ENCODE peak calls at places on chromosomes 6 and 20, in four cellular contexts. One of them, this sample, is unnamed.

GRCh38 chr6:36848658-36849441 is 9.6 kb upstream of the CPNE5 start:
- DNase-seq in H9: peak; percentile 84
- DNase-seq in body of pancreas: peak; percentile 83
- DNase-seq in hepatocyte: peak; percentile 83
- DNase-seq in this sample: peak; percentile 35

GRCh38 chr20:22925613-22925983 is 109.5 kb upstream of the SSTR4 start:
- DNase-seq in hepatocyte: no peak
- DNase-seq in H9: no peak
- DNase-seq in body of pancreas: no peak
- DNase-seq in this sample: no peak

GRCh38 chr6:6912841-6913240 is 194.9 kb upstream of the RREB1 start:
- DNase-seq in body of pancreas: no peak
- DNase-seq in H9: no peak
- DNase-seq in hepatocyte: no peak
- DNase-seq in this sample: no peak

GRCh38 chr6:31836676-31837611 is 9.4 kb downstream of the HSPA1B start:
- DNase-seq in H9: no peak
- DNase-seq in body of pancreas: no peak
- DNase-seq in hepatocyte: peak; percentile 49
- DNase-seq in this sample: no peak

GRCh38 chr6:144652292-144652891 is 367.3 kb downstream of the UTRN start:
- DNase-seq in body of pancreas: no peak
- DNase-seq in hepatocyte: no peak
- DNase-seq in H9: no peak
- DNase-seq in this sample: no peak

GRCh38 chr20:26163890-26164289 is 467.2 kb upstream of the ZNF337 start:
- DNase-seq in H9: no peak
- DNase-seq in hepatocyte: peak; percentile 10
- DNase-seq in body of pancreas: no peak
- DNase-seq in this sample: no peak

GRCh38 chr6:15960740-15961629 is 167.9 kb upstream of the MYLIP start:
- DNase-seq in body of pancreas: no peak
- DNase-seq in hepatocyte: no peak
- DNase-seq in H9: peak; percentile 75
- DNase-seq in this sample: no peak

GRCh38 chr6:104784884-104785283 is 74.8 kb downstream of the HACE1 start:
- DNase-seq in H9: no peak
- DNase-seq in hepatocyte: no peak
- DNase-seq in body of pancreas: no peak
- DNase-seq in this sample: no peak

GRCh38 chr20:33964431-33964830 is 29.3 kb upstream of the RALY start:
- DNase-seq in body of pancreas: no peak
- DNase-seq in hepatocyte: no peak
- DNase-seq in H9: no peak
- DNase-seq in this sample: no peak

GRCh38 chr6:157596461-157596860 is 215.5 kb downstream of the ZDHHC14 start:
- DNase-seq in body of pancreas: no peak
- DNase-seq in H9: no peak
- DNase-seq in hepatocyte: no peak
- DNase-seq in this sample: no peak

GRCh38 chr20:57869291-57869950 is 159.6 kb upstream of the PMEPA1 start:
- DNase-seq in body of pancreas: no peak
- DNase-seq in hepatocyte: no peak
- DNase-seq in H9: no peak
- DNase-seq in this sample: no peak

GRCh38 chr6:139742671-139743070 is 368.2 kb upstream of the CITED2 start:
- DNase-seq in hepatocyte: no peak
- DNase-seq in body of pancreas: no peak
- DNase-seq in H9: no peak
- DNase-seq in this sample: no peak

GRCh38 chr6:27297857-27298730 is 14.0 kb downstream of the POM121L2 start:
- DNase-seq in body of pancreas: no peak
- DNase-seq in H9: peak; percentile 76
- DNase-seq in hepatocyte: peak; percentile 27
- DNase-seq in this sample: no peak

GRCh38 chr6:139029470-139030210 is 1.1 kb downstream of the ABRACL start:
- DNase-seq in body of pancreas: peak; percentile 74
- DNase-seq in H9: peak; percentile 45
- DNase-seq in hepatocyte: peak; percentile 70
- DNase-seq in this sample: peak; percentile 60

GRCh38 chr20:24668384-24668702 is 198.9 kb downstream of the SYNDIG1 start:
- DNase-seq in body of pancreas: no peak
- DNase-seq in hepatocyte: no peak
- DNase-seq in H9: no peak
- DNase-seq in this sample: no peak

GRCh38 chr6:134730013-134730412 is 219.9 kb downstream of the ALDH8A1 start:
- DNase-seq in hepatocyte: no peak
- DNase-seq in body of pancreas: no peak
- DNase-seq in H9: peak; percentile 71
- DNase-seq in this sample: no peak

GRCh38 chr6:88562737-88563625 is 396.8 kb upstream of the CNR1 start:
- DNase-seq in hepatocyte: no peak
- DNase-seq in H9: no peak
- DNase-seq in body of pancreas: no peak
- DNase-seq in this sample: no peak

GRCh38 chr20:25297141-25297905 is 49.4 kb downstream of the PYGB start:
- DNase-seq in hepatocyte: no peak
- DNase-seq in H9: no peak
- DNase-seq in body of pancreas: no peak
- DNase-seq in this sample: no peak

GRCh38 chr6:142803027-142803426 is 141.9 kb downstream of the HIVEP2 start:
- DNase-seq in hepatocyte: no peak
- DNase-seq in body of pancreas: no peak
- DNase-seq in H9: no peak
- DNase-seq in this sample: no peak

GRCh38 chr20:53941680-53942079 is 128.7 kb downstream of the BCAS1 start:
- DNase-seq in hepatocyte: no peak
- DNase-seq in H9: no peak
- DNase-seq in body of pancreas: no peak
- DNase-seq in this sample: no peak

GRCh38 chr6:161367472-161367871 is 93.6 kb upstream of the AGPAT4 start:
- DNase-seq in hepatocyte: peak; percentile 60
- DNase-seq in H9: no peak
- DNase-seq in body of pancreas: no peak
- DNase-seq in this sample: no peak

DNA sequence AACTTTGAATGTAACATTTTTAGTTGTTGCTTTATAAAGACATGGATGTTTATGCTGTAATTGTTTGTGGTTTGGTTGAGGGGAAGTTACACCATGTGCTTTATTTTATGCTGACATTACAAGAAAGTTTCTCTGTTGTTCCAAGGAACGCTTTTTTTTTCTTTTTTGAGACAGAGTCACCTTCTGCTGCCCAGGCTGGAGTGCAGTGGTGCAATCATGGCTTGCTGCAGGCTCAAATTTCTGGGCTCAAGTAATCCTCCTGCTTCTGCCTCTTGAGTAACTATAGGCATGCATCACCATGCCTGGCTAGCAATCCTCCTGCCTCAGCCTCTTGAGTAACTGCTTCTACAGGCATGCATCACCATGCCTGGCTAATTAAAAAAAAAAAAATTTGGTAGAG is 21.0 kb upstream of the IFNGR1 start:
- DNase-seq in body of pancreas: peak; percentile 78
- DNase-seq in hepatocyte: peak; percentile 53
- DNase-seq in H9: no peak
- DNase-seq in this sample: no peak
- H3K4me1 ChIP-seq in body of pancreas: peaks cover 5% of the 10 kb centered on the region
- H3K4me1 ChIP-seq in hepatocyte: peaks cover 37% of the 10 kb centered on the region
- H3K4me1 ChIP-seq in H9: no peaks in the 10 kb centered on the region
- H3K4me1 ChIP-seq in this sample: no peaks in the 10 kb centered on the region

GRCh38 chr6:10746915-10747250 is 722 bp upstream of the TMEM14B start:
- DNase-seq in body of pancreas: no peak
- DNase-seq in H9: no peak
- DNase-seq in hepatocyte: no peak
- DNase-seq in this sample: no peak

GRCh38 chr6:10749734-10750133 is 2.1 kb downstream of the TMEM14B start:
- DNase-seq in hepatocyte: peak; percentile 17
- DNase-seq in H9: no peak
- DNase-seq in body of pancreas: no peak
- DNase-seq in this sample: no peak

GRCh38 chr6:10743514-10743913 is 4.1 kb upstream of the TMEM14B start:
- DNase-seq in hepatocyte: no peak
- DNase-seq in H9: no peak
- DNase-seq in body of pancreas: no peak
- DNase-seq in this sample: no peak

GRCh38 chr6:10745116-10745515 is 2.5 kb upstream of the TMEM14B start:
- DNase-seq in hepatocyte: no peak
- DNase-seq in H9: no peak
- DNase-seq in body of pancreas: no peak
- DNase-seq in this sample: no peak

GRCh38 chr6:10747251-10747972 is at the start of gene TMEM14B:
- DNase-seq in hepatocyte: peak; percentile 100
- DNase-seq in body of pancreas: peak; percentile 100
- DNase-seq in H9: peak; percentile 99
- DNase-seq in this sample: peak; percentile 100
- TF ChIP-seq CTCF in hepatocyte: no peak
- TF ChIP-seq CTCF in body of pancreas: no peak
- TF ChIP-seq CTCF in H9: no peak
- TF ChIP-seq CTCF in this sample: no peak

DNA sequence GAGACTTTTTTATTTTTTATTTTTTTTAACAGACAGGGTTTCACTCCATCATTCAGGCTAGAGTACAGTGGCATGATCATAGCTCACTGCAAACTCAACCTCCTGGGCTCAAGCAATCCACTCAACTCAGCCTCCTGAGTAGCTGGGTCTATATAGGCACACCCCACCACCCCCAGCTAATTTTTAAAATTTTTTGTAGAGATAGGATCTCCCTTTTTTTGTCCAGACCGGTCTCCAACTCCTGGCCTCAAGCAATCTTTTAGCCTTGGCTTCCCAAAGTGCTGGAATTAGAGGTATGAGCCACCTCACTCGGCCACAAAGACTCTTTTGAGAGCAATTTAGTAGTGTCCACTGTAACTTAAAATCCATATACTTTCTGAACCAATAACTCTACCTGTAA is 103.3 kb upstream of the DST start:
- DNase-seq in H9: no peak
- DNase-seq in hepatocyte: no peak
- DNase-seq in body of pancreas: no peak
- DNase-seq in this sample: no peak
- H3K4me1 ChIP-seq in H9: peaks cover 13% of the 10 kb centered on the region
- H3K4me1 ChIP-seq in hepatocyte: peaks cover 32% of the 10 kb centered on the region
- H3K4me1 ChIP-seq in body of pancreas: no peaks in the 10 kb centered on the region
- H3K4me1 ChIP-seq in this sample: no peaks in the 10 kb centered on the region

GRCh38 chr6:100132005-100132404 is 138.0 kb upstream of the MCHR2 start:
- DNase-seq in body of pancreas: no peak
- DNase-seq in hepatocyte: no peak
- DNase-seq in H9: no peak
- DNase-seq in this sample: no peak

GRCh38 chr6:100121854-100122609 is 128.0 kb upstream of the MCHR2 start:
- DNase-seq in H9: no peak
- DNase-seq in body of pancreas: no peak
- DNase-seq in hepatocyte: no peak
- DNase-seq in this sample: no peak

GRCh38 chr6:100130630-100131029 is 136.6 kb upstream of the MCHR2 start:
- DNase-seq in body of pancreas: no peak
- DNase-seq in H9: no peak
- DNase-seq in hepatocyte: no peak
- DNase-seq in this sample: no peak

GRCh38 chr6:100126682-100127484 is 132.9 kb upstream of the MCHR2 start:
- DNase-seq in body of pancreas: no peak
- DNase-seq in H9: no peak
- DNase-seq in hepatocyte: no peak
- DNase-seq in this sample: no peak
- TF ChIP-seq CTCF in body of pancreas: no peak
- TF ChIP-seq CTCF in H9: no peak
- TF ChIP-seq CTCF in hepatocyte: no peak
- TF ChIP-seq CTCF in this sample: no peak

GRCh38 chr6:166599158-166599557 is 12.7 kb upstream of the RAMACL start:
- DNase-seq in body of pancreas: no peak
- DNase-seq in H9: no peak
- DNase-seq in hepatocyte: no peak
- DNase-seq in this sample: no peak

GRCh38 chr6:166602928-166603690 is 16.6 kb upstream of the RAMACL start:
- DNase-seq in hepatocyte: no peak
- DNase-seq in body of pancreas: no peak
- DNase-seq in H9: no peak
- DNase-seq in this sample: no peak

GRCh38 chr6:166604328-166604727 is 17.9 kb upstream of the RAMACL start:
- DNase-seq in H9: no peak
- DNase-seq in hepatocyte: no peak
- DNase-seq in body of pancreas: no peak
- DNase-seq in this sample: no peak

GRCh38 chr6:166600932-166601331 is 14.5 kb upstream of the RAMACL start:
- DNase-seq in H9: no peak
- DNase-seq in body of pancreas: no peak
- DNase-seq in hepatocyte: no peak
- DNase-seq in this sample: no peak

GRCh38 chr6:166601956-166602355 is 15.5 kb upstream of the RAMACL start:
- DNase-seq in H9: no peak
- DNase-seq in body of pancreas: no peak
- DNase-seq in hepatocyte: no peak
- DNase-seq in this sample: no peak
- H3K4me1 ChIP-seq in H9: peaks cover 3% of the 10 kb centered on the region
- H3K4me1 ChIP-seq in body of pancreas: no peaks in the 10 kb centered on the region
- H3K4me1 ChIP-seq in hepatocyte: no peaks in the 10 kb centered on the region
- H3K4me1 ChIP-seq in this sample: no peaks in the 10 kb centered on the region

DNA sequence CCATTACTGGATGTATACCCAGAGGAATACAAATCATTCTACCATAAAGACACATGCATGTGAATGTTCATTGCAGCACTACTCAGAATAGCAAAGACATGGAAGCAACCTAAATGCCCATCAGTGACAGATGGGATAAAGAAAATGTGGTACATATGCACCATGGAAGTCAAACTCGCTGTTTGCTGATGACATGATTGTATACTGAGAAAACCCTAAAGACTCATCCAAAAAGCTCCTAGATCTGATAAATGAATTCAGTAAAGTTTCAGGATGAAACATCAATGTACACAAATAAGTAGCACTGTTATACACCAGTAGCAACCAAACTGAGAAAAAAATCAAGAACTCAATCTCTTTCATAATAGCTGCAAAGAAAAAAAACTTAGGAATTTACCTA is 197.0 kb downstream of the ADGB start:
- DNase-seq in H9: no peak
- DNase-seq in hepatocyte: no peak
- DNase-seq in body of pancreas: no peak
- DNase-seq in this sample: no peak
- TF ChIP-seq CTCF in H9: no peak
- TF ChIP-seq CTCF in hepatocyte: no peak
- TF ChIP-seq CTCF in body of pancreas: no peak
- TF ChIP-seq CTCF in this sample: no peak